ENCODE peak calls at places on chromosomes 16 and 17, in six cellular contexts. Q is PC-3; G is gastrocnemius medialis; V is keratinocyte; L is mammary epithelial cell; B is CD8-positive, alpha-beta T cell. A is an unnamed sample.

GRCh38 chr17:59521465-59522126 is 43.8 kb upstream of the DHX40 start:
- DNase-seq in Q (peak; percentile 81), G (peak; percentile 22), V (no peak), L (peak; percentile 56), B (peak; percentile 59), A (peak; percentile 61)

GRCh38 chr16:67917140-67917851 is 14.4 kb downstream of the CTRL start:
- DNase-seq in Q (no peak), G (peak; percentile 85), V (no peak), L (no peak), B (no peak), A (no peak)

GRCh38 chr16:47876494-47876893 is 279.3 kb downstream of the ABCC12 start:
- DNase-seq in Q (no peak), G (no peak), V (no peak), L (no peak), B (no peak), A (no peak)

GRCh38 chr17:61723183-61723582 is 132.2 kb upstream of the NACA2 start:
- DNase-seq in Q (no peak), G (no peak), V (no peak), L (no peak), B (no peak), A (no peak)

GRCh38 chr16:9827062-9827752 is 355.0 kb downstream of the GRIN2A start:
- DNase-seq in Q (no peak), G (no peak), V (no peak), L (no peak), B (no peak), A (no peak)

GRCh38 chr16:68345351-68345810 is 34.6 kb downstream of the PRMT7 start:
- DNase-seq in Q (no peak), G (peak; percentile 89), V (no peak), L (no peak), B (peak; percentile 27), A (no peak)

GRCh38 chr17:63458478-63458877 is 12.4 kb upstream of the CYB561 start:
- DNase-seq in Q (no peak), G (no peak), V (no peak), L (no peak), B (no peak), A (no peak)

GRCh38 chr17:77558846-77559626 is 399.5 kb upstream of the TNRC6C start:
- DNase-seq in Q (peak; percentile 13), G (no peak), V (no peak), L (peak; percentile 66), B (no peak), A (no peak)

GRCh38 chr17:75535119-75535537 is 9.6 kb downstream of the LLGL2 start:
- DNase-seq in Q (no peak), G (no peak), V (no peak), L (no peak), B (peak; percentile 59), A (no peak)

GRCh38 chr16:4693956-4694663 is 748 bp downstream of the NUDT16L1 start:
- DNase-seq in Q (peak; percentile 21), G (no peak), V (no peak), L (peak; percentile 29), B (peak; percentile 56), A (no peak)

GRCh38 chr17:76438906-76439305 is 14.0 kb downstream of the UBE2O start:
- DNase-seq in Q (peak; percentile 75), G (no peak), V (no peak), L (no peak), B (no peak), A (no peak)

GRCh38 chr17:32998893-32999240 is 7.2 kb downstream of the SPACA3 start:
- DNase-seq in Q (peak; percentile 52), G (no peak), V (no peak), L (peak; percentile 56), B (no peak), A (no peak)

GRCh38 chr16:180101-180920 is at the start of gene HBQ1:
- DNase-seq in Q (no peak), G (no peak), V (no peak), L (peak; percentile 17), B (peak; percentile 57), A (no peak)

GRCh38 chr16:74064120-74064735 is 232.4 kb upstream of the PSMD7 start:
- DNase-seq in Q (no peak), G (no peak), V (no peak), L (no peak), B (no peak), A (no peak)

GRCh38 chr17:7383371-7383741 is 2.5 kb downstream of the TNK1 start:
- DNase-seq in Q (no peak), G (no peak), V (no peak), L (no peak), B (no peak), A (no peak)

GRCh38 chr17:7380855-7381683 is at the start of gene TNK1:
- DNase-seq in Q (peak; percentile 49), G (no peak), V (no peak), L (peak; percentile 66), B (no peak), A (no peak)

GRCh38 chr17:7382901-7383300 is 2.0 kb downstream of the TNK1 start:
- DNase-seq in Q (no peak), G (no peak), V (no peak), L (no peak), B (no peak), A (no peak)

GRCh38 chr17:7384489-7385081 is 3.7 kb downstream of the TNK1 start:
- DNase-seq in Q (no peak), G (no peak), V (no peak), L (no peak), B (no peak), A (no peak)

GRCh38 chr17:7383742-7384488 is 3.0 kb downstream of the TNK1 start:
- DNase-seq in Q (no peak), G (no peak), V (no peak), L (no peak), B (peak; percentile 80), A (no peak)
- H3K4me3 ChIP-seq in Q (no peak overlapping the region), G (peak overlapping the region; percentile 42), V (no peak overlapping the region), L (no peak overlapping the region), B (peak overlapping the region; percentile 75), A (peak overlapping the region; percentile 20)

GRCh38 chr17:47618416-47618815 is 31.3 kb upstream of the KPNB1 start:
- DNase-seq in Q (peak; percentile 61), G (no peak), V (no peak), L (no peak), B (no peak), A (no peak)
- TF ChIP-seq CTCF in Q (peak; percentile 79), G (no peak), V (peak; percentile 13), L (peak; percentile 12), B (no peak), A (no peak)

GRCh38 chr17:47310186-47310733 is 13.5 kb upstream of the EFCAB13 start:
- DNase-seq in Q (no peak), G (no peak), V (no peak), L (no peak), B (no peak), A (no peak)
- H3K4me1 ChIP-seq in Q (peaks cover 24% of the 10 kb centered on the region), G (no peaks in the 10 kb centered on the region), V (peaks cover 20% of the 10 kb centered on the region), L (peaks cover 12% of the 10 kb centered on the region), B (no peaks in the 10 kb centered on the region), A (peaks cover 11% of the 10 kb centered on the region)

GRCh38 chr17:7716299-7716886 is 1.2 kb upstream of the DNAH2 start:
- DNase-seq in Q (no peak), G (no peak), V (no peak), L (no peak), B (no peak), A (no peak)
- H3K4me3 ChIP-seq in Q (peak overlapping the region; percentile 84), G (peak overlapping the region; percentile 59), V (peak overlapping the region; percentile 91), L (peak overlapping the region; percentile 78), B (no peak overlapping the region), A (peak overlapping the region; percentile 64)

A was measured in right atrium auricular region.